ENCODE peak calls at places on chromosomes 1 and 21, in eight cellular contexts. One of them, this sample, is unnamed.

GRCh38 chr1:192445849-192446489 is 129.2 kb downstream of the RGS21 start:
- DNase-seq in M059J: peak
- DNase-seq in GM04504: peak
- DNase-seq in substantia nigra: peak
- DNase-seq in suprapubic skin: no peak
- DNase-seq in NCI-H774: peak
- DNase-seq in B cell: peak
- DNase-seq in NCI-H1092 treated with DMSO at 0.1 percent for 48 hours: peak
- DNase-seq in this sample: peak

GRCh38 chr21:41366522-41367151 is 4.8 kb downstream of the MX2 start:
- DNase-seq in M059J: peak
- DNase-seq in GM04504: peak
- DNase-seq in substantia nigra: no peak
- DNase-seq in suprapubic skin: no peak
- DNase-seq in NCI-H774: no peak
- DNase-seq in B cell: no peak
- DNase-seq in NCI-H1092 treated with DMSO at 0.1 percent for 48 hours: no peak
- DNase-seq in this sample: peak

GRCh38 chr1:224447251-224447650 is 12.7 kb upstream of the WDR26 start:
- DNase-seq in M059J: peak
- DNase-seq in GM04504: peak
- DNase-seq in substantia nigra: no peak
- DNase-seq in suprapubic skin: no peak
- DNase-seq in NCI-H774: no peak
- DNase-seq in B cell: no peak
- DNase-seq in NCI-H1092 treated with DMSO at 0.1 percent for 48 hours: no peak
- DNase-seq in this sample: no peak

GRCh38 chr1:181317261-181317924 is 165.9 kb upstream of the CACNA1E start:
- DNase-seq in M059J: no peak
- DNase-seq in GM04504: no peak
- DNase-seq in substantia nigra: no peak
- DNase-seq in suprapubic skin: no peak
- DNase-seq in NCI-H774: no peak
- DNase-seq in B cell: no peak
- DNase-seq in NCI-H1092 treated with DMSO at 0.1 percent for 48 hours: peak
- DNase-seq in this sample: no peak

GRCh38 chr1:44659566-44659965 is 14.7 kb downstream of the TMEM53 start:
- DNase-seq in M059J: no peak
- DNase-seq in GM04504: no peak
- DNase-seq in substantia nigra: no peak
- DNase-seq in suprapubic skin: no peak
- DNase-seq in NCI-H774: no peak
- DNase-seq in B cell: no peak
- DNase-seq in NCI-H1092 treated with DMSO at 0.1 percent for 48 hours: no peak
- DNase-seq in this sample: no peak

GRCh38 chr1:28087614-28088167 is 719 bp downstream of the EYA3 start:
- DNase-seq in M059J: peak
- DNase-seq in GM04504: no peak
- DNase-seq in substantia nigra: no peak
- DNase-seq in suprapubic skin: no peak
- DNase-seq in NCI-H774: no peak
- DNase-seq in B cell: peak
- DNase-seq in NCI-H1092 treated with DMSO at 0.1 percent for 48 hours: no peak
- DNase-seq in this sample: peak

GRCh38 chr1:54379481-54380284 is 26.5 kb downstream of the SSBP3 start:
- DNase-seq in M059J: no peak
- DNase-seq in GM04504: no peak
- DNase-seq in substantia nigra: no peak
- DNase-seq in suprapubic skin: no peak
- DNase-seq in NCI-H774: no peak
- DNase-seq in B cell: no peak
- DNase-seq in NCI-H1092 treated with DMSO at 0.1 percent for 48 hours: no peak
- DNase-seq in this sample: peak

GRCh38 chr1:184329962-184330868 is 56.6 kb upstream of the C1orf21 start:
- DNase-seq in M059J: peak
- DNase-seq in GM04504: no peak
- DNase-seq in substantia nigra: no peak
- DNase-seq in suprapubic skin: no peak
- DNase-seq in NCI-H774: peak
- DNase-seq in B cell: no peak
- DNase-seq in NCI-H1092 treated with DMSO at 0.1 percent for 48 hours: no peak
- DNase-seq in this sample: no peak

GRCh38 chr1:212514782-212515181 is 82.1 kb downstream of the NENF start:
- DNase-seq in M059J: no peak
- DNase-seq in GM04504: no peak
- DNase-seq in substantia nigra: peak
- DNase-seq in suprapubic skin: no peak
- DNase-seq in NCI-H774: no peak
- DNase-seq in B cell: peak
- DNase-seq in NCI-H1092 treated with DMSO at 0.1 percent for 48 hours: no peak
- DNase-seq in this sample: no peak

GRCh38 chr1:26003262-26003661 is 5.4 kb upstream of the PAFAH2 start:
- DNase-seq in M059J: no peak
- DNase-seq in GM04504: no peak
- DNase-seq in substantia nigra: no peak
- DNase-seq in suprapubic skin: no peak
- DNase-seq in NCI-H774: no peak
- DNase-seq in B cell: no peak
- DNase-seq in NCI-H1092 treated with DMSO at 0.1 percent for 48 hours: no peak
- DNase-seq in this sample: no peak

GRCh38 chr21:35764077-35764476 is 296.2 kb downstream of the SETD4 start:
- DNase-seq in M059J: no peak
- DNase-seq in GM04504: no peak
- DNase-seq in substantia nigra: no peak
- DNase-seq in suprapubic skin: no peak
- DNase-seq in NCI-H774: no peak
- DNase-seq in B cell: no peak
- DNase-seq in NCI-H1092 treated with DMSO at 0.1 percent for 48 hours: no peak
- DNase-seq in this sample: no peak

GRCh38 chr21:45867041-45867630 is 114.4 kb upstream of the COL6A1 start:
- DNase-seq in M059J: no peak
- DNase-seq in GM04504: no peak
- DNase-seq in substantia nigra: no peak
- DNase-seq in suprapubic skin: no peak
- DNase-seq in NCI-H774: no peak
- DNase-seq in B cell: no peak
- DNase-seq in NCI-H1092 treated with DMSO at 0.1 percent for 48 hours: no peak
- DNase-seq in this sample: no peak

GRCh38 chr1:2322593-2323295 is 68.6 kb downstream of the MORN1 start:
- DNase-seq in M059J: no peak
- DNase-seq in GM04504: no peak
- DNase-seq in substantia nigra: no peak
- DNase-seq in suprapubic skin: no peak
- DNase-seq in NCI-H774: no peak
- DNase-seq in B cell: no peak
- DNase-seq in NCI-H1092 treated with DMSO at 0.1 percent for 48 hours: no peak
- DNase-seq in this sample: peak

GRCh38 chr1:111903858-111904449 is 85.5 kb downstream of the KCND3 start:
- DNase-seq in M059J: no peak
- DNase-seq in GM04504: no peak
- DNase-seq in substantia nigra: no peak
- DNase-seq in suprapubic skin: peak
- DNase-seq in NCI-H774: no peak
- DNase-seq in B cell: no peak
- DNase-seq in NCI-H1092 treated with DMSO at 0.1 percent for 48 hours: no peak
- DNase-seq in this sample: no peak

GRCh38 chr1:74737360-74737759 is 4.4 kb downstream of the TYW3 start:
- DNase-seq in M059J: no peak
- DNase-seq in GM04504: no peak
- DNase-seq in substantia nigra: no peak
- DNase-seq in suprapubic skin: no peak
- DNase-seq in NCI-H774: no peak
- DNase-seq in B cell: no peak
- DNase-seq in NCI-H1092 treated with DMSO at 0.1 percent for 48 hours: no peak
- DNase-seq in this sample: no peak

GRCh38 chr21:44927587-44928461 is 7.1 kb upstream of the ITGB2 start:
- DNase-seq in M059J: peak
- DNase-seq in GM04504: no peak
- DNase-seq in substantia nigra: no peak
- DNase-seq in suprapubic skin: no peak
- DNase-seq in NCI-H774: no peak
- DNase-seq in B cell: peak
- DNase-seq in NCI-H1092 treated with DMSO at 0.1 percent for 48 hours: no peak
- DNase-seq in this sample: peak

GRCh38 chr1:7549693-7550161 is 221.4 kb upstream of the VAMP3 start:
- DNase-seq in M059J: peak
- DNase-seq in GM04504: no peak
- DNase-seq in substantia nigra: no peak
- DNase-seq in suprapubic skin: no peak
- DNase-seq in NCI-H774: no peak
- DNase-seq in B cell: no peak
- DNase-seq in NCI-H1092 treated with DMSO at 0.1 percent for 48 hours: no peak
- DNase-seq in this sample: no peak

GRCh38 chr1:216807696-216808095 is 84.5 kb upstream of the ESRRG start:
- DNase-seq in M059J: no peak
- DNase-seq in GM04504: no peak
- DNase-seq in substantia nigra: no peak
- DNase-seq in suprapubic skin: no peak
- DNase-seq in NCI-H774: no peak
- DNase-seq in B cell: no peak
- DNase-seq in NCI-H1092 treated with DMSO at 0.1 percent for 48 hours: no peak
- DNase-seq in this sample: no peak

GRCh38 chr1:236861560-236862230 is 66.6 kb downstream of the MTR start:
- DNase-seq in M059J: no peak
- DNase-seq in GM04504: no peak
- DNase-seq in substantia nigra: no peak
- DNase-seq in suprapubic skin: no peak
- DNase-seq in NCI-H774: no peak
- DNase-seq in B cell: no peak
- DNase-seq in NCI-H1092 treated with DMSO at 0.1 percent for 48 hours: no peak
- DNase-seq in this sample: no peak

GRCh38 chr1:12617511-12617900 is 504 bp downstream of the DHRS3 start:
- DNase-seq in M059J: no peak
- DNase-seq in GM04504: no peak
- DNase-seq in substantia nigra: no peak
- DNase-seq in suprapubic skin: no peak
- DNase-seq in NCI-H774: no peak
- DNase-seq in B cell: no peak
- DNase-seq in NCI-H1092 treated with DMSO at 0.1 percent for 48 hours: no peak
- DNase-seq in this sample: no peak

GRCh38 chr1:203038217-203038741 is 12.0 kb downstream of the PPFIA4 start:
- DNase-seq in M059J: peak
- DNase-seq in GM04504: peak
- DNase-seq in substantia nigra: no peak
- DNase-seq in suprapubic skin: peak
- DNase-seq in NCI-H774: no peak
- DNase-seq in B cell: no peak
- DNase-seq in NCI-H1092 treated with DMSO at 0.1 percent for 48 hours: no peak
- DNase-seq in this sample: peak

GRCh38 chr1:966135-966602 is at the start of gene PLEKHN1:
- DNase-seq in M059J: peak
- DNase-seq in GM04504: no peak
- DNase-seq in substantia nigra: no peak
- DNase-seq in suprapubic skin: no peak
- DNase-seq in NCI-H774: no peak
- DNase-seq in B cell: no peak
- DNase-seq in NCI-H1092 treated with DMSO at 0.1 percent for 48 hours: no peak
- DNase-seq in this sample: peak

GRCh38 chr21:42252267-42252666 is 33.3 kb downstream of the ABCG1 start:
- DNase-seq in M059J: no peak
- DNase-seq in GM04504: no peak
- DNase-seq in substantia nigra: no peak
- DNase-seq in suprapubic skin: no peak
- DNase-seq in NCI-H774: no peak
- DNase-seq in B cell: no peak
- DNase-seq in NCI-H1092 treated with DMSO at 0.1 percent for 48 hours: peak
- DNase-seq in this sample: no peak